ENCODE peak calls at places on chromosomes 16 and 17, in five cellular contexts. W is fibroblast of the conjunctiva, Y is ACHN, I is T-helper 1 cell, S is heart right ventricle. Z is an unnamed sample.

GRCh38 chr17:1153795-1154546 is 25.8 kb downstream of the ABR start:
- DNase-seq in W (peak; percentile 93), Y (no peak), I (no peak), S (no peak), Z (peak; percentile 68)

GRCh38 chr16:85832578-85833539 is 33.4 kb downstream of the COX4I1 start:
- DNase-seq in W (no peak), Y (no peak), I (no peak), S (no peak), Z (no peak)

GRCh38 chr17:19418312-19418992 is 7.4 kb downstream of the RNF112 start:
- DNase-seq in W (no peak), Y (no peak), I (peak; percentile 14), S (no peak), Z (peak; percentile 60)

GRCh38 chr17:266701-267656 is 85.5 kb upstream of the DOC2B start:
- DNase-seq in W (no peak), Y (no peak), I (no peak), S (peak; percentile 81), Z (no peak)

GRCh38 chr17:57142925-57143324 is 57.9 kb downstream of the AKAP1 start:
- DNase-seq in W (no peak), Y (no peak), I (no peak), S (peak; percentile 13), Z (no peak)

GRCh38 chr17:18184143-18185007 is 747 bp downstream of the ALKBH5 start:
- DNase-seq in W (no peak), Y (peak; percentile 42), I (peak; percentile 73), S (peak; percentile 38), Z (peak; percentile 67)

GRCh38 chr17:50196826-50197225 is 4.6 kb downstream of the COL1A1 start:
- DNase-seq in W (no peak), Y (no peak), I (no peak), S (no peak), Z (no peak)

GRCh38 chr16:50856991-50857390 is 115.1 kb downstream of the CYLD start:
- DNase-seq in W (no peak), Y (no peak), I (no peak), S (no peak), Z (no peak)

GRCh38 chr17:42608692-42609181 is 437 bp downstream of the RETREG3 start:
- DNase-seq in W (no peak), Y (no peak), I (peak; percentile 36), S (no peak), Z (peak; percentile 28)

GRCh38 chr17:7922499-7923289 is 6.6 kb upstream of the RNF227 start:
- DNase-seq in W (no peak), Y (peak; percentile 79), I (peak; percentile 81), S (peak; percentile 93), Z (peak; percentile 91)

GRCh38 chr17:8484465-8484864 is 48.8 kb downstream of the NDEL1 start:
- DNase-seq in W (no peak), Y (no peak), I (no peak), S (no peak), Z (no peak)

GRCh38 chr17:31318298-31319190 is 2.9 kb downstream of the EVI2A start:
- DNase-seq in W (peak; percentile 74), Y (peak; percentile 86), I (peak; percentile 75), S (peak; percentile 49), Z (no peak)

GRCh38 chr17:45087496-45087975 is 26.4 kb downstream of the NMT1 start:
- DNase-seq in W (no peak), Y (no peak), I (no peak), S (no peak), Z (no peak)

GRCh38 chr17:67784364-67785121 is 40.8 kb upstream of the BPTF start:
- DNase-seq in W (no peak), Y (no peak), I (no peak), S (peak; percentile 8), Z (peak; percentile 32)

GRCh38 chr17:68428498-68429172 is 28.7 kb downstream of the WIPI1 start:
- DNase-seq in W (no peak), Y (no peak), I (no peak), S (no peak), Z (no peak)

GRCh38 chr17:33551075-33551474 is 258.0 kb upstream of the ASIC2 start:
- DNase-seq in W (no peak), Y (no peak), I (no peak), S (no peak), Z (no peak)

GRCh38 chr17:78125138-78125913 is 3.2 kb downstream of the TMC6 start:
- DNase-seq in W (no peak), Y (no peak), I (peak; percentile 59), S (no peak), Z (no peak)

GRCh38 chr17:40301315-40301714 is 7.7 kb upstream of the RARA start:
- DNase-seq in W (no peak), Y (peak; percentile 33), I (no peak), S (no peak), Z (no peak)

GRCh38 chr17:82772026-82772425 is 20.2 kb downstream of the TBCD start:
- DNase-seq in W (peak; percentile 52), Y (peak; percentile 26), I (no peak), S (no peak), Z (no peak)

GRCh38 chr16:46713634-46714033 is 24.2 kb downstream of the ORC6 start:
- DNase-seq in W (no peak), Y (no peak), I (no peak), S (no peak), Z (no peak)

GRCh38 chr16:87195190-87195589 is 122.0 kb downstream of the C16orf95 start:
- DNase-seq in W (no peak), Y (no peak), I (no peak), S (no peak), Z (no peak)

GRCh38 chr17:41442772-41443171 is 2.0 kb upstream of the KRT38 start:
- DNase-seq in W (no peak), Y (no peak), I (no peak), S (no peak), Z (no peak)

GRCh38 chr17:81043319-81043724 is 8.4 kb downstream of the BAIAP2 start:
- DNase-seq in W (no peak), Y (no peak), I (no peak), S (no peak), Z (no peak)

GRCh38 chr17:44132275-44132821 is 8.9 kb upstream of the HDAC5 start:
- DNase-seq in W (no peak), Y (no peak), I (no peak), S (no peak), Z (no peak)

GRCh38 chr16:52578829-52579193 is 31.9 kb upstream of the TOX3 start:
- DNase-seq in W (no peak), Y (no peak), I (no peak), S (no peak), Z (no peak)

GRCh38 chr16:2467301-2468141 is 3.6 kb upstream of the NTN3 start:
- DNase-seq in W (peak; percentile 17), Y (peak; percentile 76), I (no peak), S (peak; percentile 75), Z (peak; percentile 84)

Z was measured in hepatocyte.